ENCODE peak calls at places on chromosome 22, in seven cellular contexts. D, U, M, J, Q, K and A are unnamed samples.

GRCh38 chr22:39362271-39362670 is 12.5 kb downstream of the SYNGR1 start:
- DNase-seq in D (no peak), M (no peak), U (no peak), J (no peak), K (no peak), Q (no peak), A (no peak)

GRCh38 chr22:34798605-34799004 is 267.4 kb upstream of the ISX start:
- DNase-seq in K (no peak), M (no peak), J (no peak), Q (no peak), D (no peak), U (no peak), A (no peak)

GRCh38 chr22:27801616-27802388 is at the start of gene MN1:
- DNase-seq in M (peak; percentile 74), U (no peak), J (no peak), D (peak; percentile 67), K (peak; percentile 29), Q (no peak), A (peak; percentile 65)

GRCh38 chr22:20656902-20657836 is 116.7 kb upstream of the SERPIND1 start:
- DNase-seq in U (peak; percentile 6), K (no peak), J (no peak), D (no peak), Q (peak; percentile 61), M (no peak), A (no peak)

GRCh38 chr22:23068832-23069385 is 1.4 kb upstream of the GNAZ start:
- DNase-seq in K (no peak), U (no peak), D (no peak), J (no peak), Q (peak; percentile 36), M (no peak), A (no peak)

GRCh38 chr22:32796865-32797573 is 4.5 kb upstream of the TIMP3 start:
- DNase-seq in K (peak; percentile 49), Q (peak; percentile 94), M (peak; percentile 81), U (peak; percentile 46), D (peak; percentile 80), J (peak; percentile 78), A (peak; percentile 45)

GRCh38 chr22:48188211-48188845 is 1425.9 kb downstream of the TBC1D22A start:
- DNase-seq in M (no peak), Q (peak; percentile 85), K (no peak), J (peak; percentile 25), D (no peak), U (no peak), A (peak; percentile 15)

GRCh38 chr22:30472994-30473720 is 1.3 kb upstream of the SEC14L3 start:
- DNase-seq in M (no peak), U (no peak), K (peak; percentile 35), Q (no peak), D (no peak), J (no peak), A (no peak)

GRCh38 chr22:24685804-24686203 is 82.8 kb downstream of the GGT1 start:
- DNase-seq in J (peak; percentile 77), U (no peak), Q (no peak), K (no peak), M (peak; percentile 46), D (peak; percentile 28), A (no peak)

GRCh38 chr22:31678748-31679147 is 16.7 kb upstream of the PISD start:
- DNase-seq in Q (no peak), M (no peak), K (no peak), J (no peak), U (no peak), D (no peak), A (no peak)

GRCh38 chr22:24134090-24134846 is 47.0 kb upstream of the SUSD2 start:
- DNase-seq in Q (no peak), M (no peak), J (peak; percentile 82), K (no peak), D (no peak), U (no peak), A (peak; percentile 55)

GRCh38 chr22:39318507-39319283 is 728 bp downstream of the RPL3 start:
- DNase-seq in J (no peak), D (no peak), K (no peak), Q (no peak), M (no peak), U (no peak), A (peak; percentile 62)

GRCh38 chr22:32781695-32782094 is 19.8 kb upstream of the TIMP3 start:
- DNase-seq in K (no peak), M (no peak), Q (no peak), J (no peak), D (peak; percentile 59), U (no peak), A (no peak)

GRCh38 chr22:47798229-47798628 is 1035.8 kb downstream of the TBC1D22A start:
- DNase-seq in J (no peak), Q (peak; percentile 63), M (no peak), D (no peak), U (no peak), K (no peak), A (no peak)

GRCh38 chr22:28882878-28883656 is at the start of gene ZNRF3:
- DNase-seq in Q (peak; percentile 98), D (peak; percentile 97), K (peak; percentile 47), J (peak; percentile 97), M (peak; percentile 94), U (peak; percentile 83), A (peak; percentile 81)

GRCh38 chr22:33921576-33922181 is 1.4 kb upstream of the LARGE1 start:
- DNase-seq in K (peak; percentile 32), U (no peak), D (peak; percentile 67), J (peak; percentile 83), M (peak; percentile 58), Q (peak; percentile 92), A (no peak)

GRCh38 chr22:19503367-19503766 is 20.8 kb downstream of the CLDN5 start:
- DNase-seq in U (no peak), D (no peak), K (no peak), J (no peak), M (no peak), Q (no peak), A (no peak)

GRCh38 chr22:22810018-22810427 is 77.6 kb upstream of the IGLL5 start:
- DNase-seq in K (no peak), U (peak; percentile 36), D (peak; percentile 59), Q (no peak), M (peak; percentile 53), J (no peak), A (peak; percentile 72)

GRCh38 chr22:39308614-39309363 is 10.6 kb downstream of the RPL3 start:
- DNase-seq in M (peak; percentile 82), Q (peak; percentile 96), J (no peak), U (peak; percentile 92), D (peak; percentile 93), K (peak; percentile 86), A (no peak)

GRCh38 chr22:26887456-26887855 is 230.1 kb downstream of the MIAT start:
- DNase-seq in M (no peak), J (no peak), Q (no peak), K (peak; percentile 12), U (no peak), D (peak; percentile 79), A (no peak)

GRCh38 chr22:42720263-42721044 is at the start of gene A4GALT:
- DNase-seq in J (no peak), Q (no peak), U (no peak), D (peak; percentile 26), M (peak; percentile 43), K (no peak), A (no peak)

GRCh38 chr22:17867160-17867785 is 93.0 kb upstream of the BID start:
- DNase-seq in Q (no peak), U (no peak), K (no peak), D (no peak), J (peak; percentile 47), M (peak; percentile 54), A (no peak)

GRCh38 chr22:17974703-17975372 is 49.5 kb downstream of the MICAL3 start:
- DNase-seq in Q (no peak), J (no peak), U (no peak), K (no peak), D (no peak), M (no peak), A (no peak)

GRCh38 chr22:24588370-24588755 is 4.5 kb downstream of the LRRC75B start:
- DNase-seq in K (no peak), Q (no peak), U (no peak), D (peak; percentile 32), J (no peak), M (peak; percentile 56), A (no peak)

DNA sequence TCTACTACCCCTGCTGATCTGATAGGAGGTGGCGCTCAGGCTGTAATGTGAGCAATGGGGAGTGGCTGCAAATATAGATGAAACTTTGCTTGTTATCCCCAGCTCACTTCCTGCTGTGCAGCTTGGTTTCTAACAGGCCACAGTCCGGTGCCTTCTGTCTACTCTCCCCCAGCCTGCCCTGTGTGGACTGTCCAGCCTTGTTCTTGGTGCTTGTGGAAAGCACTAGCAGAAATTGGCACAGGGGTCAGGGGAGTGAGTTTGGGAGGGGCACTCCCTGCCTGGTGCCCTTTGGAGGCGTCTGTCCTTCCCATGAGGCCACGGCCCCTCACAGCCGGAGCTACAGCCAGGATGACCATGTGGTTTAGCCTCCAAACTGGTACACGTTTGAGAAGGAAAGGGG is 14.3 kb downstream of the MOV10L1 start:
- DNase-seq in U (no peak), M (no peak), Q (no peak), K (no peak), J (no peak), D (no peak), A (no peak)
- H3K4me3 ChIP-seq in U (no peak overlapping the region), M (no peak overlapping the region), Q (no peak overlapping the region), K (no peak overlapping the region), J (no peak overlapping the region), D (no peak overlapping the region), A (no peak overlapping the region)

DNA sequence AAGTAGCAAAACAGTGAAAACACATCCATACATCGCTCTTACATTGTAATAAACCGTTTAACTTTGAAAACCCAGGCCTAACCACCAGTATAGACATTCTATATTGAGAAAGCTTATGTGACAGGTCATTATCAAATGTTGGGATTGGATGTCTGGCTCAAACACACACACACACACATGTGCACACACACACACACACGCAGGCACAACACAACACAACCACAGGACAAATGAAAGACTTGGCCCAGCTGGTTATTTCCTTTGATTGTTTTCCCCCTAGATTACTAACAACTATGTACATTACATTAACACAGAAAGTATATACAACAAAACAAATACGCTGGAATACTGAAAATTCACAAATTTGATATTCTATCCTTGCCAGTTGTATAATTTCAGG is 119.7 kb downstream of the APOL5 start:
- DNase-seq in M (no peak), U (no peak), D (peak; percentile 19), Q (no peak), K (no peak), J (no peak), A (no peak)
- H3K4me3 ChIP-seq in M (no peak overlapping the region), U (no peak overlapping the region), D (peak overlapping the region; percentile 35), Q (no peak overlapping the region), K (no peak overlapping the region), J (no peak overlapping the region), A (no peak overlapping the region)

GRCh38 chr22:46012881-46013281 is 35.9 kb upstream of the WNT7B start:
- DNase-seq in K (no peak), D (no peak), Q (peak; percentile 89), M (peak; percentile 46), U (no peak), J (no peak), A (no peak)
- H3K4me3 ChIP-seq in K (no peak overlapping the region), D (no peak overlapping the region), Q (no peak overlapping the region), M (no peak overlapping the region), U (peak overlapping the region; percentile 20), J (no peak overlapping the region), A (peak overlapping the region; percentile 77)

DNA sequence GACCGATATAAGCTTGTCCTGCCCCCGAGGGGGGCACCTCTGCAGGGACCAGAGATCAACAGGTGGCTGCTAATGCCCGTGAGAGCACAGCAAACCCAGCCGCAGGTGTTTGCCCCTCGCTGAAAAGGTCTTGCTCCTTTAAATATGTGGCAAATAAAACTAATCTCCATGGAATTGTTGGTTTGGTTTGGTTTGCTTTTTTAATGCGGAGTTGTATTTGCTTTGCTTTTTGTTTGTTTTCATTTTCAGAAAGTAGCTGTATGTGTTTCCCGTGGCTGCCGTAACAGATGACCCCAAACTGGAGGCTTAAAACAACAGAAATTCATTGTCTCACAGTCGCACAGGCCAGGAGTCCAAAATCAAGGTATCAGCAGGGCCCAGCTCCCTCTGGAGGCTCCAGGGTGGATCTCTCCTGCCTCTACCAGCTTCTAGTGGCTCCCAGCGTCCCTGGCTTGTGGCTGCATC is 93.0 kb downstream of the CELSR1 start:
- DNase-seq in J (peak; percentile 39), Q (no peak), D (no peak), U (no peak), K (no peak), M (no peak), A (no peak)
- H3K4me3 ChIP-seq in J (no peak overlapping the region), Q (no peak overlapping the region), D (no peak overlapping the region), U (no peak overlapping the region), K (no peak overlapping the region), M (no peak overlapping the region), A (no peak overlapping the region)